ENCODE peak calls at places on chromosomes 3 and 15, in four cellular contexts. X is hepatocyte, H is GM13977, E is AG09319. Y is an unnamed sample.

GRCh38 chr3:144482876-144483275 is 511.3 kb downstream of the DIPK2A start:
- DNase-seq in X (no peak), H (peak), E (no peak), Y (no peak)

GRCh38 chr15:28185148-28185895 is 86.2 kb upstream of the OCA2 start:
- DNase-seq in X (no peak), H (no peak), E (no peak), Y (no peak)

GRCh38 chr3:13066236-13066635 is 7.0 kb downstream of the IQSEC1 start:
- DNase-seq in X (no peak), H (no peak), E (no peak), Y (no peak)

GRCh38 chr15:88647362-88648105 is 8.7 kb downstream of the ISG20 start:
- DNase-seq in X (no peak), H (no peak), E (no peak), Y (no peak)

GRCh38 chr3:14879161-14879888 is 60.6 kb downstream of the FGD5 start:
- DNase-seq in X (peak), H (no peak), E (no peak), Y (no peak)

GRCh38 chr3:13161771-13162535 is 88.7 kb upstream of the IQSEC1 start:
- DNase-seq in X (no peak), H (no peak), E (no peak), Y (no peak)

GRCh38 chr3:11118181-11118682 is 36.1 kb upstream of the HRH1 start:
- DNase-seq in X (no peak), H (no peak), E (no peak), Y (no peak)

GRCh38 chr3:70753572-70753971 is 441.1 kb upstream of the MDFIC2 start:
- DNase-seq in X (peak), H (no peak), E (no peak), Y (no peak)

GRCh38 chr3:127211118-127212060 is 18.5 kb downstream of the PRR23E start:
- DNase-seq in X (no peak), H (no peak), E (no peak), Y (no peak)

GRCh38 chr3:184757010-184757651 is 45.3 kb upstream of the MAGEF1 start:
- DNase-seq in X (peak), H (no peak), E (peak), Y (no peak)

GRCh38 chr15:58497036-58497785 is 65.4 kb downstream of the LIPC start:
- DNase-seq in X (no peak), H (no peak), E (no peak), Y (no peak)

GRCh38 chr3:126105691-126106187 is 21.8 kb upstream of the SLC41A3 start:
- DNase-seq in X (peak), H (no peak), E (no peak), Y (no peak)

GRCh38 chr15:27842526-27842925 is 256.6 kb downstream of the OCA2 start:
- DNase-seq in X (no peak), H (no peak), E (no peak), Y (no peak)

GRCh38 chr3:37114251-37115145 is 59.9 kb downstream of the LRRFIP2 start:
- DNase-seq in X (no peak), H (no peak), E (peak), Y (no peak)

GRCh38 chr3:23461069-23461468 is 257.9 kb downstream of the UBE2E2 start:
- DNase-seq in X (no peak), H (no peak), E (no peak), Y (no peak)

GRCh38 chr15:62610499-62610898 is 432.0 kb upstream of the TPM1 start:
- DNase-seq in X (no peak), H (no peak), E (no peak), Y (no peak)

GRCh38 chr15:37880009-37880834 is 54.2 kb upstream of the TMCO5A start:
- DNase-seq in X (peak), H (no peak), E (peak), Y (peak)

GRCh38 chr3:59515936-59516335 is 466.1 kb upstream of the CFAP20DC start:
- DNase-seq in X (no peak), H (no peak), E (no peak), Y (no peak)

GRCh38 chr3:13783556-13783955 is 96.3 kb downstream of the WNT7A start:
- DNase-seq in X (no peak), H (no peak), E (no peak), Y (no peak)

GRCh38 chr3:138936763-138937689 is 9.9 kb downstream of the FOXL2 start:
- DNase-seq in X (no peak), H (no peak), E (no peak), Y (no peak)

GRCh38 chr3:81643721-81644120 is 117.7 kb downstream of the GBE1 start:
- DNase-seq in X (peak), H (no peak), E (no peak), Y (no peak)

GRCh38 chr3:32684029-32684799 is 774 bp upstream of the CNOT10 start:
- DNase-seq in X (no peak), H (no peak), E (no peak), Y (no peak)

GRCh38 chr3:75272708-75273107 is 391.4 kb upstream of the FRG2C start:
- DNase-seq in X (no peak), H (no peak), E (peak), Y (no peak)

GRCh38 chr15:67173786-67174185 is 80.7 kb downstream of the AAGAB start:
- DNase-seq in X (no peak), H (no peak), E (no peak), Y (no peak)

GRCh38 chr3:127590282-127590592 is 296 bp downstream of the TPRA1 start:
- DNase-seq in X (no peak), H (peak), E (no peak), Y (no peak)

GRCh38 chr3:14725015-14725431 is 50.1 kb downstream of the C3orf20 start:
- DNase-seq in X (peak), H (no peak), E (peak), Y (no peak)

GRCh38 chr3:65873028-65873427 is 165.7 kb downstream of the MAGI1 start:
- DNase-seq in X (peak), H (no peak), E (no peak), Y (no peak)

GRCh38 chr3:10892622-10893021 is 76.6 kb downstream of the SLC6A11 start:
- DNase-seq in X (no peak), H (no peak), E (no peak), Y (no peak)

GRCh38 chr15:85168642-85169173 is 187.1 kb downstream of the PDE8A start:
- DNase-seq in X (peak), H (peak), E (no peak), Y (no peak)

GRCh38 chr3:190017575-190018288 is 103.0 kb downstream of the P3H2 start:
- DNase-seq in X (peak), H (no peak), E (peak), Y (no peak)